ENCODE peak calls at places on chromosomes 2 and 18, in six cellular contexts. Y, S, H, F, R and D are unnamed samples.

GRCh38 chr2:187324631-187325030 is 123.4 kb downstream of the CALCRL start:
- DNase-seq in Y (no peak), S (no peak), H (no peak), F (no peak), R (no peak), D (no peak)

GRCh38 chr2:173249661-173250641 is 104.7 kb upstream of the CDCA7 start:
- DNase-seq in Y (no peak), S (no peak), H (no peak), F (no peak), R (no peak), D (no peak)

GRCh38 chr2:32864761-32865160 is 82.0 kb upstream of the LTBP1 start:
- DNase-seq in Y (no peak), S (no peak), H (no peak), F (no peak), R (no peak), D (no peak)

GRCh38 chr18:50898908-50899307 is 20.0 kb downstream of the ME2 start:
- DNase-seq in Y (no peak), S (no peak), H (no peak), F (no peak), R (no peak), D (no peak)

GRCh38 chr2:217127744-217128143 is 267.9 kb upstream of the TNP1 start:
- DNase-seq in Y (no peak), S (no peak), H (no peak), F (no peak), R (no peak), D (no peak)

GRCh38 chr2:78418041-78418440 is 607.5 kb upstream of the REG3G start:
- DNase-seq in Y (no peak), S (no peak), H (no peak), F (no peak), R (no peak), D (no peak)

GRCh38 chr18:47500930-47501329 is 249.5 kb upstream of the SKOR2 start:
- DNase-seq in Y (no peak), S (no peak), H (no peak), F (no peak), R (no peak), D (no peak)

GRCh38 chr2:177758591-177759371 is 313.8 kb downstream of the PDE11A start:
- DNase-seq in Y (no peak), S (no peak), H (peak), F (no peak), R (peak), D (no peak)

GRCh38 chr18:9612215-9612830 is 2.0 kb downstream of the PPP4R1 start:
- DNase-seq in Y (no peak), S (peak), H (peak), F (peak), R (no peak), D (no peak)

GRCh38 chr2:105490956-105491355 is 92.1 kb upstream of the FHL2 start:
- DNase-seq in Y (no peak), S (no peak), H (no peak), F (no peak), R (no peak), D (no peak)

GRCh38 chr18:75247601-75248421 is 37.2 kb downstream of the TSHZ1 start:
- DNase-seq in Y (no peak), S (peak), H (peak), F (peak), R (no peak), D (no peak)

GRCh38 chr18:75247041-75247551 is 36.5 kb downstream of the TSHZ1 start:
- DNase-seq in Y (no peak), S (no peak), H (peak), F (peak), R (no peak), D (no peak)

GRCh38 chr18:75241705-75242104 is 31.1 kb downstream of the TSHZ1 start:
- DNase-seq in Y (no peak), S (no peak), H (no peak), F (no peak), R (no peak), D (no peak)

GRCh38 chr18:75244914-75245313 is 34.3 kb downstream of the TSHZ1 start:
- DNase-seq in Y (no peak), S (no peak), H (no peak), F (no peak), R (no peak), D (no peak)

GRCh38 chr18:75244336-75244735 is 33.7 kb downstream of the TSHZ1 start:
- DNase-seq in Y (no peak), S (no peak), H (peak), F (peak), R (no peak), D (peak)
- TF ChIP-seq CTCF in Y (peak), S (peak), H (peak), F (peak), R (peak), D (peak)

GRCh38 chr2:395886-396285 is 108.0 kb upstream of the ALKAL2 start:
- DNase-seq in Y (no peak), S (no peak), H (no peak), F (no peak), R (no peak), D (no peak)

GRCh38 chr2:396903-397302 is 109.0 kb upstream of the ALKAL2 start:
- DNase-seq in Y (no peak), S (no peak), H (no peak), F (no peak), R (no peak), D (no peak)

GRCh38 chr2:400988-401679 is 113.2 kb upstream of the ALKAL2 start:
- DNase-seq in Y (no peak), S (no peak), H (no peak), F (no peak), R (no peak), D (no peak)

GRCh38 chr2:393711-394696 is 106.1 kb upstream of the ALKAL2 start:
- DNase-seq in Y (peak), S (no peak), H (peak), F (peak), R (no peak), D (no peak)

GRCh38 chr2:397561-398325 is 109.9 kb upstream of the ALKAL2 start:
- DNase-seq in Y (no peak), S (no peak), H (no peak), F (no peak), R (no peak), D (no peak)
- TF ChIP-seq CTCF in Y (no peak), S (no peak), H (no peak), F (no peak), R (no peak), D (no peak)

DNA sequence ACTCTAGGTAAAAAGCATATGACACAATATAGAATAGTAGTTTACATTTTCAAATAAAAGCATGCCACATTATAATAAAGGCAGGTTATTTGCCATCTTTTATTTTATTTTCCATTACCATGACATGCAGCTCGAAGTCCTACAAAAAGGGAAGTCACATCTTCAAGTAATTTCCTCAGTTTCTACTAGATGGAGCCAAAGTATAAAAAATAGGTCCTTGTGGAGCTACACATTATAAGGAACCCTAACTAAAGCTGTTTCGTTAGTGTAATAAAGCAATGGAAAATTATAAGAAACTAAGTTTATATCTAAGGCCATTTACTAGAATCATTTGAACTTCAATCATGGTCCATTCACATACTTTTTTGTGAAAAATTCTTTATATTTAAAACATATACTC is 674.5 kb downstream of the KCNJ3 start:
- DNase-seq in Y (no peak), S (no peak), H (no peak), F (peak), R (no peak), D (no peak)
- TF ChIP-seq CTCF in Y (no peak), S (peak), H (no peak), F (no peak), R (peak), D (peak)

DNA sequence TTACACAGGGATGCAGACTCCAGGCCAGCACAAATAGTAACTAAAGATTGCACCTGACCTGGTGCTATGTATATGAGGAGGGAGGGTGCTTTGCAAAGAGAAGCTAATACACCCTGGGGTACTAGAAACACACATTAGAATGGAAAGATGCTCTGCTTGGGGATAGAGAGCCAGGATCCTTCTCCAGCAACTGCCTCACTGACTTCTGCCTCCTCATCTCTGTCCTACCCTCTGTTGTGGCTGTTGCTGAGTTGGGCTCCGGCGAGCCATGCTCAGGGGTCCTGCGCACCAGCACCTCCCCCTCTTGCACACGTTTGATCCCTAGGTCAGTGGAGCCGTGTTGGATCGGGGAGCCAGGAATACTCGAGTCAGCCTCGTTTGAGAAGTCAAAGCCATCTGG is 23.7 kb upstream of the ORC2 start:
- DNase-seq in Y (no peak), S (no peak), H (no peak), F (no peak), R (no peak), D (no peak)
- TF ChIP-seq CTCF in Y (no peak), S (no peak), H (no peak), F (no peak), R (no peak), D (no peak)

GRCh38 chr2:133651861-133652260 is 83.6 kb upstream of the NCKAP5 start:
- DNase-seq in Y (no peak), S (no peak), H (no peak), F (peak), R (no peak), D (no peak)
- TF ChIP-seq CTCF in Y (no peak), S (no peak), H (no peak), F (no peak), R (no peak), D (no peak)

GRCh38 chr18:1488957-1489356 is 584.3 kb downstream of the ADCYAP1 start:
- DNase-seq in Y (no peak), S (no peak), H (no peak), F (no peak), R (no peak), D (no peak)

GRCh38 chr18:1487457-1487856 is 582.8 kb downstream of the ADCYAP1 start:
- DNase-seq in Y (no peak), S (no peak), H (no peak), F (no peak), R (no peak), D (no peak)

GRCh38 chr18:1483386-1483785 is 578.7 kb downstream of the ADCYAP1 start:
- DNase-seq in Y (no peak), S (no peak), H (no peak), F (no peak), R (no peak), D (no peak)

GRCh38 chr18:1488394-1488793 is 583.7 kb downstream of the ADCYAP1 start:
- DNase-seq in Y (no peak), S (no peak), H (no peak), F (no peak), R (no peak), D (no peak)
- TF ChIP-seq CTCF in Y (no peak), S (no peak), H (no peak), F (no peak), R (no peak), D (no peak)

DNA sequence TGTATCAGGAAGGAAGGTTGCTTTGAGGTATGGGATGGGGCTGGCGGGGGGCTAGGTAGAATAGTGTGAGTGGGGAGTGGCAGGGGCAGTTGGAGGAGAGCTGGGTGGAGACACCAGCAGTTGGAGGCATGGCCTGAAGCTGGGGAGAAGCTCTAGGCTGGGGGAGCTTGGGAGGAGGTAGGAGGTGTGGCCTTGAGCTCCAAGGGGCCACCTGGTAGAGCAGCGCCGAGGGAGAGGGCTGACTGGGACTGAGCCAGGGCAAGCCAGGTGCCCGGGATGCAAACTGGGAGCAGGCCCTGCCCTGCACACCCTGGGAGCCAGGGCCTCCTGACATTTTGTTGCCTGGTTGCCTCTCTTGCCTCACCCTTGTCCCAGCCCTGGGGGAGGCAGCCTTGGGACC is 33.1 kb upstream of the PDIA6 start:
- DNase-seq in Y (no peak), S (no peak), H (no peak), F (no peak), R (no peak), D (no peak)
- TF ChIP-seq CTCF in Y (no peak), S (no peak), H (no peak), F (no peak), R (no peak), D (no peak)

DNA sequence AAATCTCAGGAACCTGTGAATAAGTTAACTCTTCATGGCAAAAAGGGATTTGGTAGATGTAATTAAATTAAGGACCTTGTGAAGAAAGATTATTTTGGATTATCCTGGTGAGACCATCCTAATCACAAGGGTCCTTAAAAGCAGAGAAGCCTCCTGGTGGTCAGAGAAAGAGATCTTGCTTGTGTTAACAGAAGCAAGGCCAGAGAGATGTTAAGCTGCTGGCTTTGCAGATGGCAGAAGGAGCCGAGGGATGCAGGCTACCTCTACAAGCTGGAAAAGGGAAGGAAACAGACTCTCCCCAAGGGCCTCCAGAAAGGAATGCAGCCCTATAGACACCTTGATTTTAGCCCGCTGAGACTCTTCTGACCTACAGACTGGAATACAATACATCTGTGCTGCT is 197.0 kb downstream of the STK39 start:
- DNase-seq in Y (no peak), S (no peak), H (no peak), F (no peak), R (no peak), D (no peak)
- TF ChIP-seq CTCF in Y (no peak), S (no peak), H (no peak), F (no peak), R (no peak), D (peak)

GRCh38 chr2:119311371-119311770 is 55.3 kb downstream of the C2orf76 start:
- DNase-seq in Y (no peak), S (no peak), H (no peak), F (no peak), R (no peak), D (no peak)
- TF ChIP-seq CTCF in Y (no peak), S (no peak), H (no peak), F (no peak), R (no peak), D (no peak)